ENCODE peak calls at places on chromosome 1, in five cellular contexts. One of them, this sample, is unnamed.

GRCh38 chr1:206799311-206799710 is 27.0 kb upstream of the IL10 start:
- DNase-seq in IMR-90: no peak
- DNase-seq in H1: no peak
- DNase-seq in mesenchymal stem cell: no peak
- DNase-seq in neuronal stem cell: no peak
- DNase-seq in this sample: no peak

GRCh38 chr1:109712321-109712864 is 342 bp downstream of the GSTM5 start:
- DNase-seq in IMR-90: no peak
- DNase-seq in H1: no peak
- DNase-seq in mesenchymal stem cell: no peak
- DNase-seq in neuronal stem cell: no peak
- DNase-seq in this sample: no peak

GRCh38 chr1:206685749-206686485 is 1.2 kb downstream of the MAPKAPK2 start:
- DNase-seq in IMR-90: peak; percentile 80
- DNase-seq in H1: no peak
- DNase-seq in mesenchymal stem cell: peak; percentile 88
- DNase-seq in neuronal stem cell: peak; percentile 61
- DNase-seq in this sample: no peak

GRCh38 chr1:59149435-59149834 is 147.5 kb upstream of the FGGY start:
- DNase-seq in IMR-90: no peak
- DNase-seq in H1: no peak
- DNase-seq in mesenchymal stem cell: no peak
- DNase-seq in neuronal stem cell: no peak
- DNase-seq in this sample: no peak

GRCh38 chr1:56710646-56711045 is 65.5 kb downstream of the PRKAA2 start:
- DNase-seq in IMR-90: peak; percentile 88
- DNase-seq in H1: no peak
- DNase-seq in mesenchymal stem cell: peak; percentile 68
- DNase-seq in neuronal stem cell: no peak
- DNase-seq in this sample: no peak

GRCh38 chr1:61254629-61255323 is 172.4 kb downstream of the NFIA start:
- DNase-seq in IMR-90: peak; percentile 18
- DNase-seq in H1: no peak
- DNase-seq in mesenchymal stem cell: peak; percentile 64
- DNase-seq in neuronal stem cell: no peak
- DNase-seq in this sample: no peak

GRCh38 chr1:70840260-70840953 is 207.2 kb downstream of the PTGER3 start:
- DNase-seq in IMR-90: no peak
- DNase-seq in H1: no peak
- DNase-seq in mesenchymal stem cell: no peak
- DNase-seq in neuronal stem cell: no peak
- DNase-seq in this sample: no peak

GRCh38 chr1:36349241-36349671 is 25.8 kb upstream of the EVA1B start:
- DNase-seq in IMR-90: peak; percentile 64
- DNase-seq in H1: no peak
- DNase-seq in mesenchymal stem cell: peak; percentile 70
- DNase-seq in neuronal stem cell: no peak
- DNase-seq in this sample: no peak

GRCh38 chr1:172637522-172637921 is 21.4 kb upstream of the FASLG start:
- DNase-seq in IMR-90: peak; percentile 94
- DNase-seq in H1: no peak
- DNase-seq in mesenchymal stem cell: peak; percentile 85
- DNase-seq in neuronal stem cell: no peak
- DNase-seq in this sample: no peak

GRCh38 chr1:168974611-168975010 is 131.9 kb upstream of the ATP1B1 start:
- DNase-seq in IMR-90: no peak
- DNase-seq in H1: no peak
- DNase-seq in mesenchymal stem cell: no peak
- DNase-seq in neuronal stem cell: no peak
- DNase-seq in this sample: no peak

GRCh38 chr1:168970945-168971799 is 135.3 kb upstream of the ATP1B1 start:
- DNase-seq in IMR-90: no peak
- DNase-seq in H1: no peak
- DNase-seq in mesenchymal stem cell: no peak
- DNase-seq in neuronal stem cell: no peak
- DNase-seq in this sample: no peak

GRCh38 chr1:168974117-168974516 is 132.4 kb upstream of the ATP1B1 start:
- DNase-seq in IMR-90: no peak
- DNase-seq in H1: no peak
- DNase-seq in mesenchymal stem cell: no peak
- DNase-seq in neuronal stem cell: no peak
- DNase-seq in this sample: no peak

GRCh38 chr1:168972225-168972624 is 134.3 kb upstream of the ATP1B1 start:
- DNase-seq in IMR-90: no peak
- DNase-seq in H1: no peak
- DNase-seq in mesenchymal stem cell: no peak
- DNase-seq in neuronal stem cell: no peak
- DNase-seq in this sample: no peak

DNA sequence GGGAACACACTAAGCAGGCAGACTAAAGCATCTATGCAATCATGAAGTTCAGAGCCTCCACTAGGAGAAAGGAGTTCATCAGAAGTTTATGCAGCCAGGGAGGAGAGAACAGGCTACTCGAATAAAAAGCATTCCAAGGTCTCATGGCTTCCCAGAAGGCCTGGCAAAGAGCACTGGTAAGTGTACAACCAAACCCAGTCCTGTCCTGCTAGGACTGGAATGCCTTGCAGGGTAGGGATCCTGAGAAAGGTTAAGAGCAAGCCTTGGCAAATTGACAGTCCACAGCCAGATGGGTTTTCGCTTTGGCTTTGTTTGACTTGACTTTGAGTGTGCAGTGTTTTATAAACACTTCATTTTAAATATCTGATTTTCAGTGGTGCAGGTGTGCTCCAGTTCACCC is 133.6 kb upstream of the ATP1B1 start:
- DNase-seq in IMR-90: no peak
- DNase-seq in H1: no peak
- DNase-seq in mesenchymal stem cell: no peak
- DNase-seq in neuronal stem cell: no peak
- DNase-seq in this sample: no peak
- H2AFZ ChIP-seq in IMR-90: no peak overlapping the region
- H2AFZ ChIP-seq in H1: no peak overlapping the region
- H2AFZ ChIP-seq in mesenchymal stem cell: no peak overlapping the region
- H2AFZ ChIP-seq in neuronal stem cell: no peak overlapping the region
- H2AFZ ChIP-seq in this sample: no peak overlapping the region

DNA sequence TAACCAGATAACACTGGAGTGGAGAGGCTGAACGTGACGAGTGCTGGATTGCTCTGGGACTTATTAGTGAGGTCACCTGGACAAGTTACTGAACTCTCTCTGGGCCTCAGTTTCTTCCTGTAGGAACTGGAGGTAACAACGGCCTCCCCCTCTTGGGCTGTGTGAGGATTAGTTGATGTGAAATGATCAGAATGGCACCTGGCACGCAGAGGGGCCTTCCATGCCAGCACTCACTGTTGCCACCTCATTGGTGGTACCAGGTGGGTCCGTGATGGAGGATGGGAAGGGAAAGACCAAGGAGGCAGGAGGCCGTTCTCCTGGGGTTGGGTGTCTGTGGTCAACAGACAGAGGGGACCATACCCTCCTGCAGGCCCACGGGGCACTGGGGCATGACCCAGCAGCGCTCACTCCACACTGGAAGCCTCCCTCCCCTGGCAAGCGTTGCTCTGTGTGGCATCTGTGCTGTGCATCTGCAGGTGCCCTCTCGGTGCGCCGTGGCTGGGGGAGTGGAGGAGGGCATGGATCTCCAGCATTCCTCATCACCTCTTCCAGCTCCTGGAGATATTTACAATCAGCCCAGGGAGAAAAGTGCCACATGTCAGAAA is 349.5 kb upstream of the VAMP3 start:
- DNase-seq in IMR-90: no peak
- DNase-seq in H1: no peak
- DNase-seq in mesenchymal stem cell: no peak
- DNase-seq in neuronal stem cell: no peak
- DNase-seq in this sample: no peak
- H3K18ac ChIP-seq in IMR-90: no peak overlapping the region
- H3K18ac ChIP-seq in H1: no peak overlapping the region
- H3K18ac ChIP-seq in mesenchymal stem cell: no peak overlapping the region
- H3K18ac ChIP-seq in neuronal stem cell: peak overlapping the region; percentile 41
- H3K18ac ChIP-seq in this sample: no peak overlapping the region

GRCh38 chr1:14111121-14111520 is 411.1 kb downstream of the PRDM2 start:
- DNase-seq in IMR-90: no peak
- DNase-seq in H1: no peak
- DNase-seq in mesenchymal stem cell: no peak
- DNase-seq in neuronal stem cell: no peak
- DNase-seq in this sample: peak; percentile 25
- H2AFZ ChIP-seq in IMR-90: no peak overlapping the region
- H2AFZ ChIP-seq in H1: peak overlapping the region; percentile 20
- H2AFZ ChIP-seq in mesenchymal stem cell: no peak overlapping the region
- H2AFZ ChIP-seq in neuronal stem cell: no peak overlapping the region
- H2AFZ ChIP-seq in this sample: no peak overlapping the region

DNA sequence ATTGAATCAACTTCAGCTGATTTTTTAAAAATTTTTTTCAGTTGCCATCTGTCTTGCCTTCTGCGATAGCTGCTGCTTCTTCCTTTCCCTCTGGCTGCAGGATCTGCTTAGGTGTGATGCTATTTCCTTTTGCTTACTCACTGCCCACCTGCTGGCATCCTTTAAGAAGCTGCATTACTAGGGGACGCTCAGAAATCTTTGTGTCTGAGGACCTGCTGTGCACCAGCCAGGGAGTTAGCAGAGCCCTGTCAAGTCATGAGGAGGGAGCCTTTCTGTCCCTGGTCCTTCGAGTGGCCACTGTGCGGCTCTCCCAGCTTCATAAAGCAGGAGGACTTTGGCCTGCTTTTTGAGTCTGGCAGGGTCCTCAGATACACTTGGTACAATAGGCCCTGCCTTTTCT is 327.8 kb downstream of the USH2A start:
- DNase-seq in IMR-90: no peak
- DNase-seq in H1: peak; percentile 39
- DNase-seq in mesenchymal stem cell: no peak
- DNase-seq in neuronal stem cell: no peak
- DNase-seq in this sample: peak; percentile 84
- H3K18ac ChIP-seq in IMR-90: no peak overlapping the region
- H3K18ac ChIP-seq in H1: no peak overlapping the region
- H3K18ac ChIP-seq in mesenchymal stem cell: no peak overlapping the region
- H3K18ac ChIP-seq in neuronal stem cell: no peak overlapping the region
- H3K18ac ChIP-seq in this sample: no peak overlapping the region

GRCh38 chr1:4048076-4048475 is 148.0 kb upstream of the C1orf174 start:
- DNase-seq in IMR-90: no peak
- DNase-seq in H1: no peak
- DNase-seq in mesenchymal stem cell: no peak
- DNase-seq in neuronal stem cell: no peak
- DNase-seq in this sample: no peak
- H2AFZ ChIP-seq in IMR-90: no peak overlapping the region
- H2AFZ ChIP-seq in H1: no peak overlapping the region
- H2AFZ ChIP-seq in mesenchymal stem cell: no peak overlapping the region
- H2AFZ ChIP-seq in neuronal stem cell: no peak overlapping the region
- H2AFZ ChIP-seq in this sample: no peak overlapping the region

GRCh38 chr1:174160603-174161002 is 1.3 kb downstream of the RABGAP1L start:
- DNase-seq in IMR-90: no peak
- DNase-seq in H1: no peak
- DNase-seq in mesenchymal stem cell: no peak
- DNase-seq in neuronal stem cell: no peak
- DNase-seq in this sample: no peak

GRCh38 chr1:174161813-174162212 is 2.5 kb downstream of the RABGAP1L start:
- DNase-seq in IMR-90: no peak
- DNase-seq in H1: no peak
- DNase-seq in mesenchymal stem cell: no peak
- DNase-seq in neuronal stem cell: no peak
- DNase-seq in this sample: no peak

GRCh38 chr1:174158767-174159252 is 510 bp upstream of the RABGAP1L start:
- DNase-seq in IMR-90: no peak
- DNase-seq in H1: no peak
- DNase-seq in mesenchymal stem cell: no peak
- DNase-seq in neuronal stem cell: peak; percentile 1
- DNase-seq in this sample: no peak

GRCh38 chr1:174159253-174160108 is at the start of gene RABGAP1L:
- DNase-seq in IMR-90: peak; percentile 92
- DNase-seq in H1: peak; percentile 74
- DNase-seq in mesenchymal stem cell: peak; percentile 94
- DNase-seq in neuronal stem cell: peak; percentile 92
- DNase-seq in this sample: peak; percentile 96

DNA sequence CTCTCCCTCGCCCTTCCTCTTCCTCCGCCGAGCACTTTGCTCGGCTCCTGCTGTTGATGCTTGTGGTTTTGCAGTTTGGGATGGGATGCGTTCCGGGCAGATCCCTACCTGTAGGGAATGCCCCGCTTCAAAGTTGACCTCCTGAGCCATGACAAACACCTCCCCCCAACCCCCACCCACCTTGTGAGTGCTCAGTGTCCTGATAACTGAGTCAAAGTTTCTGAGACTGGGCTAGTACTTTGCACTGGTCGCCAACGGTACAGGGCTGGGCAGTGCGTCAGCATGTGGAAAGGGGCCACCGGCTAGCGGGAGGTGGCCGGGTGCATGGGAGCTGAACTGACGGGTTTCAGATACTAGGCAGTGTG is 771 bp downstream of the RABGAP1L start:
- DNase-seq in IMR-90: peak; percentile 39
- DNase-seq in H1: no peak
- DNase-seq in mesenchymal stem cell: peak; percentile 59
- DNase-seq in neuronal stem cell: no peak
- DNase-seq in this sample: peak; percentile 42
- H3K18ac ChIP-seq in IMR-90: no peak overlapping the region
- H3K18ac ChIP-seq in H1: peak overlapping the region; percentile 41
- H3K18ac ChIP-seq in mesenchymal stem cell: peak overlapping the region; percentile 93
- H3K18ac ChIP-seq in neuronal stem cell: peak overlapping the region; percentile 7
- H3K18ac ChIP-seq in this sample: no peak overlapping the region